ENCODE peak calls at places on chromosomes 7 and 10, in five cellular contexts. Y, H, T, D and V are unnamed samples.

GRCh38 chr7:29287366-29287765 is 92.8 kb downstream of the CHN2 start:
- DNase-seq in H (no peak), T (peak), Y (no peak), D (no peak), V (no peak)

GRCh38 chr10:8331896-8332729 is 277.6 kb downstream of the GATA3 start:
- DNase-seq in H (peak), Y (peak), T (peak), D (no peak), V (peak)

GRCh38 chr7:20064181-20064970 is 152.8 kb downstream of the MACC1 start:
- DNase-seq in H (no peak), D (no peak), Y (no peak), T (peak), V (no peak)

GRCh38 chr10:82402901-82403300 is 527.9 kb downstream of the NRG3 start:
- DNase-seq in D (no peak), T (peak), Y (no peak), H (no peak), V (no peak)

GRCh38 chr10:94131885-94132284 is 138.2 kb downstream of the PLCE1 start:
- DNase-seq in Y (no peak), D (no peak), T (peak), H (no peak), V (no peak)

GRCh38 chr10:89085153-89085552 is 94.6 kb downstream of the FAS start:
- DNase-seq in T (peak), D (no peak), Y (no peak), H (no peak), V (no peak)

GRCh38 chr7:74633451-74633921 is 24.0 kb upstream of the GTF2I start:
- DNase-seq in D (no peak), H (no peak), T (no peak), Y (peak), V (no peak)

GRCh38 chr7:24244554-24244953 is 39.4 kb upstream of the NPY start:
- DNase-seq in H (no peak), D (no peak), Y (no peak), T (no peak), V (no peak)

GRCh38 chr7:21617916-21618390 is 75.1 kb downstream of the DNAH11 start:
- DNase-seq in Y (no peak), H (no peak), T (peak), D (no peak), V (no peak)

GRCh38 chr7:24381919-24382505 is 98.0 kb downstream of the NPY start:
- DNase-seq in H (no peak), D (no peak), Y (no peak), T (peak), V (no peak)

GRCh38 chr10:73060738-73061635 is 35.7 kb downstream of the P4HA1 start:
- DNase-seq in D (no peak), T (peak), Y (peak), H (no peak), V (no peak)

GRCh38 chr10:124647421-124648130 is 96.6 kb downstream of the FAM53B start:
- DNase-seq in D (no peak), T (peak), Y (peak), H (peak), V (peak)

GRCh38 chr10:117536862-117537435 is 5.6 kb upstream of the EMX2 start:
- DNase-seq in D (no peak), T (no peak), Y (no peak), H (no peak), V (no peak)

GRCh38 chr10:98488669-98489430 is 42.1 kb upstream of the HPS1 start:
- DNase-seq in D (no peak), T (peak), Y (no peak), H (no peak), V (no peak)

GRCh38 chr7:80500325-80500724 is 11.5 kb downstream of the GNAT3 start:
- DNase-seq in H (no peak), Y (no peak), D (no peak), T (no peak), V (no peak)

GRCh38 chr7:50206521-50207250 is 97.8 kb upstream of the IKZF1 start:
- DNase-seq in D (no peak), T (no peak), Y (no peak), H (peak), V (no peak)

GRCh38 chr7:76023002-76023401 is 24.8 kb downstream of the STYXL1 start:
- DNase-seq in D (peak), Y (no peak), H (no peak), T (no peak), V (no peak)

GRCh38 chr7:138077809-138078208 is 1.6 kb downstream of the AKR1D1 start:
- DNase-seq in D (no peak), H (no peak), T (no peak), Y (no peak), V (no peak)

GRCh38 chr7:55572378-55573233 is at the start of gene VOPP1:
- DNase-seq in D (peak), Y (peak), H (peak), T (peak), V (peak)

GRCh38 chr7:55523366-55523765 is 48.9 kb downstream of the VOPP1 start:
- DNase-seq in T (peak), Y (no peak), H (no peak), D (no peak), V (no peak)

GRCh38 chr7:66296-66695 is 126.1 kb upstream of the FAM20C start:
- DNase-seq in H (no peak), Y (no peak), D (no peak), T (no peak), V (no peak)

GRCh38 chr10:131310054-131310903 is 1.2 kb downstream of the TCERG1L start:
- DNase-seq in D (no peak), T (peak), Y (no peak), H (no peak), V (no peak)

GRCh38 chr10:104337527-104337984 is 709 bp downstream of the ITPRIP start:
- DNase-seq in Y (peak), T (peak), H (no peak), D (no peak), V (no peak)

GRCh38 chr7:137992738-137993394 is 9.0 kb downstream of the CREB3L2 start:
- DNase-seq in Y (peak), D (no peak), H (no peak), T (peak), V (no peak)

GRCh38 chr10:58439632-58440364 is 54.6 kb downstream of the TFAM start:
- DNase-seq in T (no peak), H (no peak), D (no peak), Y (no peak), V (no peak)

GRCh38 chr7:27210441-27211083 is 10.7 kb upstream of the HOXA13 start:
- DNase-seq in H (no peak), Y (peak), T (peak), D (no peak), V (no peak)

GRCh38 chr7:111527545-111527944 is 34.7 kb downstream of the IMMP2L start:
- DNase-seq in Y (peak), T (no peak), D (no peak), H (no peak), V (no peak)

GRCh38 chr10:112176543-112176942 is 7.0 kb downstream of the GPAM start:
- DNase-seq in H (no peak), Y (no peak), D (no peak), T (no peak), V (no peak)

GRCh38 chr7:587769-588168 is 68.1 kb upstream of the PDGFA start:
- DNase-seq in D (no peak), H (no peak), T (peak), Y (no peak), V (no peak)